ENCODE peak calls at places on chromosomes 6 and 20, in six cellular contexts. One of them, this sample, is unnamed.

GRCh38 chr6:30323806-30324205 is 2.9 kb upstream of the TRIM39 start:
- DNase-seq in mucosa of gallbladder: no peak
- DNase-seq in naive thymus-derived CD8-positive, alpha-beta T cell: no peak
- DNase-seq in kidney epithelial cell: no peak
- DNase-seq in central memory CD4-positive, alpha-beta T cell: no peak
- DNase-seq in lower lobe of right lung: no peak
- DNase-seq in this sample: no peak

GRCh38 chr20:57462781-57463180 is 62.2 kb downstream of the CTCFL start:
- DNase-seq in lower lobe of right lung: no peak
- DNase-seq in naive thymus-derived CD8-positive, alpha-beta T cell: no peak
- DNase-seq in kidney epithelial cell: no peak
- DNase-seq in mucosa of gallbladder: no peak
- DNase-seq in central memory CD4-positive, alpha-beta T cell: no peak
- DNase-seq in this sample: no peak

GRCh38 chr20:62401331-62401779 is 5.7 kb downstream of the CABLES2 start:
- DNase-seq in central memory CD4-positive, alpha-beta T cell: no peak
- DNase-seq in kidney epithelial cell: no peak
- DNase-seq in mucosa of gallbladder: no peak
- DNase-seq in naive thymus-derived CD8-positive, alpha-beta T cell: no peak
- DNase-seq in lower lobe of right lung: no peak
- DNase-seq in this sample: no peak

GRCh38 chr6:133671376-133671775 is 217.5 kb upstream of the TCF21 start:
- DNase-seq in central memory CD4-positive, alpha-beta T cell: no peak
- DNase-seq in lower lobe of right lung: no peak
- DNase-seq in kidney epithelial cell: no peak
- DNase-seq in mucosa of gallbladder: no peak
- DNase-seq in naive thymus-derived CD8-positive, alpha-beta T cell: no peak
- DNase-seq in this sample: no peak

GRCh38 chr6:129320892-129321291 is 389.1 kb downstream of the ARHGAP18 start:
- DNase-seq in lower lobe of right lung: no peak
- DNase-seq in mucosa of gallbladder: no peak
- DNase-seq in central memory CD4-positive, alpha-beta T cell: no peak
- DNase-seq in kidney epithelial cell: no peak
- DNase-seq in naive thymus-derived CD8-positive, alpha-beta T cell: no peak
- DNase-seq in this sample: no peak

GRCh38 chr20:41733151-41733550 is 115.0 kb upstream of the CHD6 start:
- DNase-seq in naive thymus-derived CD8-positive, alpha-beta T cell: no peak
- DNase-seq in kidney epithelial cell: no peak
- DNase-seq in mucosa of gallbladder: no peak
- DNase-seq in central memory CD4-positive, alpha-beta T cell: no peak
- DNase-seq in lower lobe of right lung: no peak
- DNase-seq in this sample: no peak

GRCh38 chr6:108001696-108002231 is 43.8 kb upstream of the SEC63 start:
- DNase-seq in central memory CD4-positive, alpha-beta T cell: no peak
- DNase-seq in kidney epithelial cell: no peak
- DNase-seq in lower lobe of right lung: no peak
- DNase-seq in naive thymus-derived CD8-positive, alpha-beta T cell: no peak
- DNase-seq in mucosa of gallbladder: no peak
- DNase-seq in this sample: no peak

GRCh38 chr20:24949756-24950127 is 673 bp downstream of the CST7 start:
- DNase-seq in central memory CD4-positive, alpha-beta T cell: no peak
- DNase-seq in mucosa of gallbladder: peak
- DNase-seq in lower lobe of right lung: no peak
- DNase-seq in kidney epithelial cell: no peak
- DNase-seq in naive thymus-derived CD8-positive, alpha-beta T cell: no peak
- DNase-seq in this sample: no peak

GRCh38 chr6:107991061-107991460 is 33.1 kb upstream of the SEC63 start:
- DNase-seq in lower lobe of right lung: no peak
- DNase-seq in kidney epithelial cell: no peak
- DNase-seq in mucosa of gallbladder: no peak
- DNase-seq in central memory CD4-positive, alpha-beta T cell: no peak
- DNase-seq in naive thymus-derived CD8-positive, alpha-beta T cell: no peak
- DNase-seq in this sample: no peak

GRCh38 chr20:51457281-51457932 is 85.1 kb downstream of the NFATC2 start:
- DNase-seq in kidney epithelial cell: peak
- DNase-seq in lower lobe of right lung: no peak
- DNase-seq in mucosa of gallbladder: no peak
- DNase-seq in naive thymus-derived CD8-positive, alpha-beta T cell: no peak
- DNase-seq in central memory CD4-positive, alpha-beta T cell: no peak
- DNase-seq in this sample: peak

GRCh38 chr6:111033628-111034289 is 51.9 kb downstream of the RPF2 start:
- DNase-seq in kidney epithelial cell: no peak
- DNase-seq in mucosa of gallbladder: no peak
- DNase-seq in central memory CD4-positive, alpha-beta T cell: no peak
- DNase-seq in lower lobe of right lung: no peak
- DNase-seq in naive thymus-derived CD8-positive, alpha-beta T cell: no peak
- DNase-seq in this sample: no peak

GRCh38 chr6:156949376-156949775 is 172.2 kb downstream of the ARID1B start:
- DNase-seq in central memory CD4-positive, alpha-beta T cell: no peak
- DNase-seq in mucosa of gallbladder: no peak
- DNase-seq in kidney epithelial cell: no peak
- DNase-seq in lower lobe of right lung: no peak
- DNase-seq in naive thymus-derived CD8-positive, alpha-beta T cell: no peak
- DNase-seq in this sample: no peak

GRCh38 chr6:169851641-169852503 is 100.5 kb downstream of the ERMARD start:
- DNase-seq in kidney epithelial cell: no peak
- DNase-seq in naive thymus-derived CD8-positive, alpha-beta T cell: no peak
- DNase-seq in lower lobe of right lung: no peak
- DNase-seq in mucosa of gallbladder: no peak
- DNase-seq in central memory CD4-positive, alpha-beta T cell: no peak
- DNase-seq in this sample: no peak

GRCh38 chr20:10790013-10790412 is 116.2 kb upstream of the JAG1 start:
- DNase-seq in central memory CD4-positive, alpha-beta T cell: no peak
- DNase-seq in kidney epithelial cell: no peak
- DNase-seq in mucosa of gallbladder: no peak
- DNase-seq in lower lobe of right lung: no peak
- DNase-seq in naive thymus-derived CD8-positive, alpha-beta T cell: no peak
- DNase-seq in this sample: no peak

GRCh38 chr6:131846023-131846663 is 38.3 kb downstream of the ENPP1 start:
- DNase-seq in naive thymus-derived CD8-positive, alpha-beta T cell: no peak
- DNase-seq in kidney epithelial cell: no peak
- DNase-seq in mucosa of gallbladder: no peak
- DNase-seq in lower lobe of right lung: no peak
- DNase-seq in central memory CD4-positive, alpha-beta T cell: no peak
- DNase-seq in this sample: no peak

GRCh38 chr6:120774275-120774674 is 560.0 kb downstream of the TBC1D32 start:
- DNase-seq in central memory CD4-positive, alpha-beta T cell: no peak
- DNase-seq in lower lobe of right lung: no peak
- DNase-seq in kidney epithelial cell: peak
- DNase-seq in naive thymus-derived CD8-positive, alpha-beta T cell: no peak
- DNase-seq in mucosa of gallbladder: no peak
- DNase-seq in this sample: no peak

GRCh38 chr20:2874456-2874855 is 1.2 kb downstream of the PTPRA start:
- DNase-seq in central memory CD4-positive, alpha-beta T cell: no peak
- DNase-seq in lower lobe of right lung: no peak
- DNase-seq in mucosa of gallbladder: no peak
- DNase-seq in naive thymus-derived CD8-positive, alpha-beta T cell: no peak
- DNase-seq in kidney epithelial cell: no peak
- DNase-seq in this sample: no peak

GRCh38 chr20:62800314-62801259 is 4.0 kb upstream of the OGFR start:
- DNase-seq in central memory CD4-positive, alpha-beta T cell: no peak
- DNase-seq in kidney epithelial cell: no peak
- DNase-seq in lower lobe of right lung: no peak
- DNase-seq in naive thymus-derived CD8-positive, alpha-beta T cell: no peak
- DNase-seq in mucosa of gallbladder: no peak
- DNase-seq in this sample: no peak

GRCh38 chr20:55333798-55334197 is 671.5 kb downstream of the CBLN4 start:
- DNase-seq in mucosa of gallbladder: no peak
- DNase-seq in kidney epithelial cell: peak
- DNase-seq in central memory CD4-positive, alpha-beta T cell: no peak
- DNase-seq in lower lobe of right lung: no peak
- DNase-seq in naive thymus-derived CD8-positive, alpha-beta T cell: no peak
- DNase-seq in this sample: no peak

GRCh38 chr6:52063584-52064400 is 23.6 kb downstream of the PKHD1 start:
- DNase-seq in mucosa of gallbladder: peak
- DNase-seq in lower lobe of right lung: no peak
- DNase-seq in central memory CD4-positive, alpha-beta T cell: peak
- DNase-seq in naive thymus-derived CD8-positive, alpha-beta T cell: peak
- DNase-seq in kidney epithelial cell: no peak
- DNase-seq in this sample: peak

GRCh38 chr6:154887051-154887450 is 108.1 kb upstream of the TIAM2 start:
- DNase-seq in central memory CD4-positive, alpha-beta T cell: no peak
- DNase-seq in naive thymus-derived CD8-positive, alpha-beta T cell: no peak
- DNase-seq in mucosa of gallbladder: no peak
- DNase-seq in lower lobe of right lung: no peak
- DNase-seq in kidney epithelial cell: no peak
- DNase-seq in this sample: no peak

GRCh38 chr20:36830791-36831691 is 44.9 kb upstream of the TLDC2 start:
- DNase-seq in mucosa of gallbladder: peak
- DNase-seq in lower lobe of right lung: peak
- DNase-seq in kidney epithelial cell: no peak
- DNase-seq in central memory CD4-positive, alpha-beta T cell: no peak
- DNase-seq in naive thymus-derived CD8-positive, alpha-beta T cell: no peak
- DNase-seq in this sample: no peak

GRCh38 chr20:46151936-46152335 is 33.8 kb downstream of the CD40 start:
- DNase-seq in kidney epithelial cell: no peak
- DNase-seq in mucosa of gallbladder: no peak
- DNase-seq in central memory CD4-positive, alpha-beta T cell: no peak
- DNase-seq in naive thymus-derived CD8-positive, alpha-beta T cell: no peak
- DNase-seq in lower lobe of right lung: no peak
- DNase-seq in this sample: peak

GRCh38 chr20:62922451-62922921 is 3.8 kb downstream of the DIDO1 start:
- DNase-seq in central memory CD4-positive, alpha-beta T cell: peak
- DNase-seq in mucosa of gallbladder: no peak
- DNase-seq in lower lobe of right lung: peak
- DNase-seq in kidney epithelial cell: no peak
- DNase-seq in naive thymus-derived CD8-positive, alpha-beta T cell: no peak
- DNase-seq in this sample: no peak

GRCh38 chr6:15148356-15149058 is 97.4 kb upstream of the JARID2 start:
- DNase-seq in mucosa of gallbladder: no peak
- DNase-seq in central memory CD4-positive, alpha-beta T cell: no peak
- DNase-seq in naive thymus-derived CD8-positive, alpha-beta T cell: no peak
- DNase-seq in lower lobe of right lung: no peak
- DNase-seq in kidney epithelial cell: peak
- DNase-seq in this sample: no peak

GRCh38 chr6:34044945-34045595 is 100.8 kb downstream of the GRM4 start:
- DNase-seq in naive thymus-derived CD8-positive, alpha-beta T cell: peak
- DNase-seq in central memory CD4-positive, alpha-beta T cell: peak
- DNase-seq in mucosa of gallbladder: no peak
- DNase-seq in kidney epithelial cell: no peak
- DNase-seq in lower lobe of right lung: no peak
- DNase-seq in this sample: no peak